ENCODE peak calls at places on chromosomes 7 and 10, in four cellular contexts. One of them, this sample, is unnamed.

GRCh38 chr10:58360412-58361004 is 24.7 kb upstream of the TFAM start:
- DNase-seq in lung: no peak
- DNase-seq in CD8-positive, alpha-beta T cell: no peak
- DNase-seq in right atrium auricular region: no peak
- DNase-seq in this sample: no peak

GRCh38 chr7:70612811-70613210 is 519.1 kb upstream of the GALNT17 start:
- DNase-seq in lung: no peak
- DNase-seq in CD8-positive, alpha-beta T cell: no peak
- DNase-seq in right atrium auricular region: no peak
- DNase-seq in this sample: no peak

GRCh38 chr7:2774935-2775334 is 69.2 kb downstream of the GNA12 start:
- DNase-seq in lung: no peak
- DNase-seq in right atrium auricular region: no peak
- DNase-seq in CD8-positive, alpha-beta T cell: no peak
- DNase-seq in this sample: no peak

GRCh38 chr7:9863542-9863941 is 1110.1 kb upstream of the PHF14 start:
- DNase-seq in CD8-positive, alpha-beta T cell: no peak
- DNase-seq in right atrium auricular region: no peak
- DNase-seq in lung: no peak
- DNase-seq in this sample: no peak

GRCh38 chr7:120473352-120473751 is 200.4 kb downstream of the KCND2 start:
- DNase-seq in CD8-positive, alpha-beta T cell: no peak
- DNase-seq in lung: no peak
- DNase-seq in right atrium auricular region: no peak
- DNase-seq in this sample: no peak

GRCh38 chr7:476736-477360 is 42.8 kb downstream of the PDGFA start:
- DNase-seq in right atrium auricular region: no peak
- DNase-seq in CD8-positive, alpha-beta T cell: no peak
- DNase-seq in lung: no peak
- DNase-seq in this sample: peak; percentile 2

GRCh38 chr7:93402944-93403343 is 170.8 kb downstream of the VPS50 start:
- DNase-seq in right atrium auricular region: no peak
- DNase-seq in CD8-positive, alpha-beta T cell: no peak
- DNase-seq in lung: no peak
- DNase-seq in this sample: no peak

GRCh38 chr10:86207226-86207625 is 159.4 kb downstream of the GRID1 start:
- DNase-seq in lung: no peak
- DNase-seq in right atrium auricular region: no peak
- DNase-seq in CD8-positive, alpha-beta T cell: no peak
- DNase-seq in this sample: no peak

GRCh38 chr7:35670856-35671569 is 23.9 kb downstream of the HERPUD2 start:
- DNase-seq in lung: no peak
- DNase-seq in CD8-positive, alpha-beta T cell: no peak
- DNase-seq in right atrium auricular region: no peak
- DNase-seq in this sample: no peak

GRCh38 chr10:83536426-83536825 is 602.9 kb upstream of the GHITM start:
- DNase-seq in CD8-positive, alpha-beta T cell: no peak
- DNase-seq in lung: no peak
- DNase-seq in right atrium auricular region: no peak
- DNase-seq in this sample: no peak

GRCh38 chr7:47432988-47433895 is 148.7 kb downstream of the TNS3 start:
- DNase-seq in lung: no peak
- DNase-seq in CD8-positive, alpha-beta T cell: no peak
- DNase-seq in right atrium auricular region: no peak
- DNase-seq in this sample: no peak

GRCh38 chr7:964401-965231 is 10.1 kb upstream of the ADAP1 start:
- DNase-seq in lung: no peak
- DNase-seq in CD8-positive, alpha-beta T cell: no peak
- DNase-seq in right atrium auricular region: peak; percentile 79
- DNase-seq in this sample: no peak

GRCh38 chr7:51108134-51108533 is 208.5 kb downstream of the COBL start:
- DNase-seq in CD8-positive, alpha-beta T cell: no peak
- DNase-seq in right atrium auricular region: no peak
- DNase-seq in lung: no peak
- DNase-seq in this sample: no peak

GRCh38 chr7:17516768-17517167 is 218.3 kb downstream of the AHR start:
- DNase-seq in right atrium auricular region: no peak
- DNase-seq in CD8-positive, alpha-beta T cell: no peak
- DNase-seq in lung: no peak
- DNase-seq in this sample: no peak

GRCh38 chr7:150383710-150384397 is 4.7 kb downstream of the ZNF775 start:
- DNase-seq in lung: no peak
- DNase-seq in CD8-positive, alpha-beta T cell: no peak
- DNase-seq in right atrium auricular region: no peak
- DNase-seq in this sample: no peak

GRCh38 chr10:85673270-85673669 is 693.3 kb downstream of the GRID1 start:
- DNase-seq in lung: no peak
- DNase-seq in CD8-positive, alpha-beta T cell: no peak
- DNase-seq in right atrium auricular region: no peak
- DNase-seq in this sample: no peak

GRCh38 chr10:93150289-93150688 is 76.6 kb downstream of the CYP26A1 start:
- DNase-seq in right atrium auricular region: no peak
- DNase-seq in lung: no peak
- DNase-seq in CD8-positive, alpha-beta T cell: no peak
- DNase-seq in this sample: no peak

GRCh38 chr10:45061982-45062381 is 61.3 kb downstream of the ZNF22 start:
- DNase-seq in CD8-positive, alpha-beta T cell: no peak
- DNase-seq in right atrium auricular region: no peak
- DNase-seq in lung: no peak
- DNase-seq in this sample: no peak

GRCh38 chr7:29511337-29511736 is 52.3 kb upstream of the PRR15 start:
- DNase-seq in CD8-positive, alpha-beta T cell: no peak
- DNase-seq in right atrium auricular region: no peak
- DNase-seq in lung: no peak
- DNase-seq in this sample: no peak

GRCh38 chr7:155555116-155555695 is 8.8 kb upstream of the CNPY1 start:
- DNase-seq in CD8-positive, alpha-beta T cell: no peak
- DNase-seq in right atrium auricular region: no peak
- DNase-seq in lung: no peak
- DNase-seq in this sample: no peak

GRCh38 chr10:13450078-13450477 is 78.7 kb downstream of the BEND7 start:
- DNase-seq in CD8-positive, alpha-beta T cell: no peak
- DNase-seq in right atrium auricular region: no peak
- DNase-seq in lung: no peak
- DNase-seq in this sample: no peak

GRCh38 chr10:88897019-88897853 is 17.2 kb downstream of the STAMBPL1 start:
- DNase-seq in lung: no peak
- DNase-seq in right atrium auricular region: no peak
- DNase-seq in CD8-positive, alpha-beta T cell: no peak
- DNase-seq in this sample: no peak

GRCh38 chr10:59774451-59774850 is 21.2 kb upstream of the MRLN start:
- DNase-seq in CD8-positive, alpha-beta T cell: no peak
- DNase-seq in right atrium auricular region: no peak
- DNase-seq in lung: no peak
- DNase-seq in this sample: no peak

GRCh38 chr7:136146925-136147324 is 169.8 kb upstream of the MTPN start:
- DNase-seq in CD8-positive, alpha-beta T cell: no peak
- DNase-seq in lung: no peak
- DNase-seq in right atrium auricular region: no peak
- DNase-seq in this sample: no peak

GRCh38 chr7:49894543-49894942 is 121.1 kb downstream of the VWC2 start:
- DNase-seq in right atrium auricular region: no peak
- DNase-seq in CD8-positive, alpha-beta T cell: no peak
- DNase-seq in lung: no peak
- DNase-seq in this sample: no peak

GRCh38 chr10:100909506-100910260 is 3.1 kb upstream of the SLF2 start:
- DNase-seq in CD8-positive, alpha-beta T cell: no peak
- DNase-seq in right atrium auricular region: no peak
- DNase-seq in lung: no peak
- DNase-seq in this sample: no peak

GRCh38 chr7:1883834-1884582 is 213.9 kb downstream of the ELFN1 start:
- DNase-seq in CD8-positive, alpha-beta T cell: no peak
- DNase-seq in right atrium auricular region: no peak
- DNase-seq in lung: no peak
- DNase-seq in this sample: no peak

GRCh38 chr7:134083766-134084487 is 43.2 kb upstream of the LRGUK start:
- DNase-seq in lung: no peak
- DNase-seq in CD8-positive, alpha-beta T cell: no peak
- DNase-seq in right atrium auricular region: no peak
- DNase-seq in this sample: no peak

GRCh38 chr10:102418612-102419560 is at the start of gene PSD:
- DNase-seq in right atrium auricular region: no peak
- DNase-seq in CD8-positive, alpha-beta T cell: no peak
- DNase-seq in lung: no peak
- DNase-seq in this sample: no peak

GRCh38 chr7:155729847-155730246 is 82.4 kb downstream of the SHH start:
- DNase-seq in right atrium auricular region: no peak
- DNase-seq in lung: no peak
- DNase-seq in CD8-positive, alpha-beta T cell: no peak
- DNase-seq in this sample: no peak

GRCh38 chr7:55251911-55252310 is 113.2 kb upstream of the LANCL2 start:
- DNase-seq in right atrium auricular region: peak; percentile 4
- DNase-seq in lung: no peak
- DNase-seq in CD8-positive, alpha-beta T cell: no peak
- DNase-seq in this sample: no peak

GRCh38 chr7:90771281-90771680 is 175.2 kb downstream of the CDK14 start:
- DNase-seq in right atrium auricular region: no peak
- DNase-seq in lung: no peak
- DNase-seq in CD8-positive, alpha-beta T cell: no peak
- DNase-seq in this sample: no peak

GRCh38 chr7:30922596-30922995 is 10.9 kb downstream of the AQP1 start:
- DNase-seq in lung: peak; percentile 26
- DNase-seq in CD8-positive, alpha-beta T cell: no peak
- DNase-seq in right atrium auricular region: peak; percentile 23
- DNase-seq in this sample: no peak

GRCh38 chr7:157991351-157991750 is 596.3 kb downstream of the PTPRN2 start:
- DNase-seq in right atrium auricular region: no peak
- DNase-seq in lung: no peak
- DNase-seq in CD8-positive, alpha-beta T cell: no peak
- DNase-seq in this sample: no peak
- H3K9me3 ChIP-seq in right atrium auricular region: no peaks in the 10 kb centered on the region
- H3K9me3 ChIP-seq in lung: no peaks in the 10 kb centered on the region
- H3K9me3 ChIP-seq in CD8-positive, alpha-beta T cell: no peaks in the 10 kb centered on the region
- H3K9me3 ChIP-seq in this sample: no peaks in the 10 kb centered on the region

GRCh38 chr7:66960192-66960591 is 35.2 kb downstream of the SBDS start:
- DNase-seq in CD8-positive, alpha-beta T cell: no peak
- DNase-seq in right atrium auricular region: no peak
- DNase-seq in lung: no peak
- DNase-seq in this sample: no peak
- H3K9me3 ChIP-seq in CD8-positive, alpha-beta T cell: no peaks in the 10 kb centered on the region
- H3K9me3 ChIP-seq in right atrium auricular region: no peaks in the 10 kb centered on the region
- H3K9me3 ChIP-seq in lung: no peaks in the 10 kb centered on the region
- H3K9me3 ChIP-seq in this sample: no peaks in the 10 kb centered on the region

DNA sequence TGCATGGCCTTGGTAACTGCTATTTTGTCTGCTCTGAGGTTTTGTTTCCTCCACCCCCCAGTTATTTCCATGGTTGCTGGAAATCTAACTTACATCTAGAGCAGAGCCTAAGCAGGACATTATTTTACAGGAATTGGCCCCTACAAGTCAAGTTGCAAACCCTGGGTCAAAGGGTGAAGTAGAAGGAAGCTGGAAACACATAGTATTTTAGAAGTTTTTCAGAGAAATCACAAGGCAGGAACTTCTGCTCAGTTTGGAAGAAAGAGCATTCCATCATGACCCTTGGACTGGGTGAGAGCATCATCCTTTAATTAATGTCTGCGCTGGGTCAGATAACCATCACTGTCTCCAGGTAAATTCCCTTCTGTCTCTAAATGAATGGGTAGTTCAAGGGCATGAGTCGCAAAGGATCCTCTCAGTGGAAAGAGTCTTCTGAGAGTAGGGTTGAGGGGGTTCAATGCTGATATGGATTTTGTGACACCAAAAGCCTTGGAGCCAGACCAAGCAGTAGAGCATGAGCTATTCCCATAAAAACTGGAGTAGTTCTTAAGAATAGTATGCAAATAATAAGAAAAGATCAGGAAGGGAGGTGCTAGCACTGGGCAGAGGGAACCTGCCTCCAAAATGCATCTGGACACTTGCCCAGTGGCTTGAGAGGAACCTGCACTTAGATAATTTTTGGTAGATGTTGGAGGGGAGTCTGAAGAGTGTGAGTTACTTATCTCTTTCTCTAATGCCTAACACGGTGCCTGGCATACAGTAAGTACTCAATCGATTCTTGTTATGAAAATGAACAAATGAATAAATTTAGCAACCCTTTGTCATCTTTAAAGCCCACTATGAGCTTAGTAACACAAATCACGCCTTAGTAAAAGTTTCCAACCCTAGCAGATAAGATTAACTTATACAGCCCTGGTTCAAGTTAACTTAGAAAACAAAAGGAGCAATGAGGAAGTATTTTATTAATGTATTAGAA is 160.6 kb upstream of the ADO start:
- DNase-seq in right atrium auricular region: no peak
- DNase-seq in CD8-positive, alpha-beta T cell: no peak
- DNase-seq in lung: no peak
- DNase-seq in this sample: no peak
- H3K9me3 ChIP-seq in right atrium auricular region: no peaks in the 10 kb centered on the region
- H3K9me3 ChIP-seq in CD8-positive, alpha-beta T cell: no peaks in the 10 kb centered on the region
- H3K9me3 ChIP-seq in lung: no peaks in the 10 kb centered on the region
- H3K9me3 ChIP-seq in this sample: no peaks in the 10 kb centered on the region

GRCh38 chr10:133047526-133047925 is 40.2 kb upstream of the ADGRA1 start:
- DNase-seq in CD8-positive, alpha-beta T cell: no peak
- DNase-seq in right atrium auricular region: no peak
- DNase-seq in lung: no peak
- DNase-seq in this sample: no peak
- H3K9me3 ChIP-seq in CD8-positive, alpha-beta T cell: no peaks in the 10 kb centered on the region
- H3K9me3 ChIP-seq in right atrium auricular region: no peaks in the 10 kb centered on the region
- H3K9me3 ChIP-seq in lung: no peaks in the 10 kb centered on the region
- H3K9me3 ChIP-seq in this sample: no peaks in the 10 kb centered on the region

DNA sequence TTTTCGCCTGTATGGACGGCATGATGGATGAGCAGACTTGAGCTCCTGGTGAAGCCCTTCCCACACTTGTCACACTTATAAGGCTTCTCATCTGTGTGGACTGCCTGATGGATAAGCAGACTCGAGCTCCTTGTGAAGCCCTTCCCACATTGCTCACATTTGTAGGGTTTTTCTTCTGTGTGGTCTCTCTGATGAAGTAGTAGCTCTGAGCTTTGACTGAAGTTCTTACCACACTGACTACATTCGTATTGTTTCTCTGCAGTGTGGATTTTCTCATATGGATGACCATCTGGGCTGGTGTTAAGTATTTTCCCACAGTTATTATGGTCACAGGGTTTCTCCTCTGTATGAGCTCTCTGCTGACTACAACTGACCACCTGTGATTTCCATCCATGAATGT is 17.2 kb downstream of the ZNF239 start:
- DNase-seq in right atrium auricular region: no peak
- DNase-seq in CD8-positive, alpha-beta T cell: no peak
- DNase-seq in lung: no peak
- DNase-seq in this sample: no peak
- H3K9me3 ChIP-seq in right atrium auricular region: no peaks in the 10 kb centered on the region
- H3K9me3 ChIP-seq in CD8-positive, alpha-beta T cell: peaks cover 13% of the 10 kb centered on the region
- H3K9me3 ChIP-seq in lung: peaks cover 4% of the 10 kb centered on the region
- H3K9me3 ChIP-seq in this sample: peaks cover 10% of the 10 kb centered on the region

GRCh38 chr7:157775021-157775559 is 438.3 kb downstream of the DNAJB6 start:
- DNase-seq in CD8-positive, alpha-beta T cell: no peak
- DNase-seq in right atrium auricular region: no peak
- DNase-seq in lung: no peak
- DNase-seq in this sample: no peak
- H3K9me3 ChIP-seq in CD8-positive, alpha-beta T cell: no peaks in the 10 kb centered on the region
- H3K9me3 ChIP-seq in right atrium auricular region: no peaks in the 10 kb centered on the region
- H3K9me3 ChIP-seq in lung: no peaks in the 10 kb centered on the region
- H3K9me3 ChIP-seq in this sample: no peaks in the 10 kb centered on the region

This sample was measured in T-helper 17 cell.